ENCODE peak calls at places on chromosomes 3 and 15, in ten cellular contexts. I is NCI-H1105, U is NCI-H748 treated with DMSO at 0.1 percent for 48 hours, O is NCI-H1436, F is keratinocyte, X is BE2C, L is A549, C is dermis blood vessel endothelial cell, T is GM23338, B is RWPE1. D is an unnamed sample.

GRCh38 chr3:177538743-177539730 is 341.8 kb upstream of the TBL1XR1 start:
- DNase-seq in B (no peak), F (no peak), C (peak), X (no peak), L (no peak), O (no peak), I (no peak), U (no peak), T (no peak), D (no peak)

GRCh38 chr3:61813656-61814055 is 252.3 kb downstream of the PTPRG start:
- DNase-seq in L (no peak), T (no peak), O (no peak), C (no peak), F (no peak), I (no peak), B (no peak), U (no peak), X (no peak), D (peak)

GRCh38 chr3:16033889-16034687 is 140.4 kb upstream of the GALNT15 start:
- DNase-seq in B (no peak), U (no peak), O (no peak), F (no peak), L (no peak), T (no peak), C (no peak), I (no peak), X (no peak), D (no peak)

GRCh38 chr3:101325393-101326134 is 5.2 kb upstream of the IMPG2 start:
- DNase-seq in X (no peak), O (no peak), T (no peak), C (no peak), B (no peak), U (no peak), I (no peak), L (no peak), F (no peak), D (no peak)

GRCh38 chr15:84817461-84818081 is 415 bp downstream of the ALPK3 start:
- DNase-seq in I (no peak), B (no peak), F (no peak), O (no peak), X (no peak), T (peak), C (peak), L (no peak), U (no peak), D (no peak)

GRCh38 chr3:133209871-133210550 is 171.8 kb downstream of the TMEM108 start:
- DNase-seq in L (no peak), T (no peak), B (no peak), X (no peak), U (no peak), I (no peak), F (no peak), O (no peak), C (no peak), D (peak)

GRCh38 chr3:136070334-136070733 is 104.8 kb downstream of the PPP2R3A start:
- DNase-seq in C (peak), I (no peak), F (peak), L (no peak), O (no peak), U (no peak), X (no peak), T (no peak), B (peak), D (peak)

GRCh38 chr15:36109943-36110658 is 469.3 kb upstream of the CDIN1 start:
- DNase-seq in U (no peak), B (peak), C (no peak), L (no peak), O (no peak), T (no peak), I (no peak), X (no peak), F (no peak), D (peak)

D was measured in fibroblast of gingiva.